ENCODE peak calls at places on chromosomes 3 and 15, in six cellular contexts. X, L, E, B, H and F are unnamed samples.

GRCh38 chr3:162141232-162141631 is 644.6 kb downstream of the OTOL1 start:
- DNase-seq in H (no peak), X (no peak), B (no peak), L (no peak), E (peak), F (no peak)

GRCh38 chr3:15361494-15362214 is 29.3 kb upstream of the SH3BP5 start:
- DNase-seq in L (peak), H (no peak), B (no peak), X (no peak), E (peak), F (no peak)

GRCh38 chr3:39668420-39668819 is 141.0 kb upstream of the MYRIP start:
- DNase-seq in H (peak), X (peak), B (no peak), L (no peak), E (peak), F (peak)

GRCh38 chr3:171175840-171176239 is 149.3 kb upstream of the SLC2A2 start:
- DNase-seq in H (no peak), X (no peak), L (no peak), E (peak), B (no peak), F (no peak)

GRCh38 chr3:107217161-107217560 is 160.1 kb upstream of the CCDC54 start:
- DNase-seq in L (no peak), X (no peak), E (peak), H (peak), B (no peak), F (no peak)

GRCh38 chr3:71776543-71776942 is 8.4 kb downstream of the PROK2 start:
- DNase-seq in E (no peak), H (no peak), L (no peak), X (no peak), B (no peak), F (no peak)

GRCh38 chr3:112689385-112689784 is 48.4 kb upstream of the CCDC80 start:
- DNase-seq in E (no peak), X (no peak), B (no peak), L (no peak), H (no peak), F (no peak)

GRCh38 chr3:17054301-17054700 is 169.5 kb downstream of the PLCL2 start:
- DNase-seq in B (no peak), H (no peak), X (no peak), E (no peak), L (no peak), F (no peak)

GRCh38 chr15:99863527-99864198 is 130.4 kb upstream of the LYSMD4 start:
- DNase-seq in E (peak), X (no peak), L (no peak), B (no peak), H (no peak), F (no peak)

GRCh38 chr3:119298565-119298941 is 4.4 kb downstream of the ARHGAP31 start:
- DNase-seq in B (no peak), L (no peak), H (no peak), X (no peak), E (no peak), F (no peak)

GRCh38 chr3:37855363-37855970 is 6.2 kb upstream of the CTDSPL start:
- DNase-seq in L (peak), H (peak), E (peak), B (no peak), X (peak), F (peak)

GRCh38 chr3:87035339-87035738 is 44.4 kb upstream of the VGLL3 start:
- DNase-seq in H (no peak), L (no peak), B (no peak), E (no peak), X (no peak), F (no peak)

GRCh38 chr3:145015243-145015642 is 1043.6 kb downstream of the DIPK2A start:
- DNase-seq in H (no peak), E (peak), L (no peak), X (peak), B (no peak), F (no peak)

GRCh38 chr3:49714728-49715550 is 4.5 kb downstream of the AMIGO3 start:
- DNase-seq in B (no peak), X (no peak), L (no peak), H (no peak), E (no peak), F (no peak)

GRCh38 chr3:36679384-36680200 is 84.8 kb downstream of the DCLK3 start:
- DNase-seq in H (peak), B (no peak), X (peak), L (no peak), E (peak), F (peak)

GRCh38 chr3:877001-877400 is 215.8 kb upstream of the CNTN6 start:
- DNase-seq in X (peak), L (no peak), B (no peak), E (no peak), H (no peak), F (no peak)

GRCh38 chr3:48013288-48013980 is 2.8 kb downstream of the MAP4 start:
- DNase-seq in L (peak), X (no peak), B (no peak), E (peak), H (peak), F (no peak)

GRCh38 chr3:181292984-181293383 is 303.4 kb upstream of the DNAJC19 start:
- DNase-seq in B (no peak), L (no peak), E (peak), X (no peak), H (no peak), F (no peak)

GRCh38 chr15:68379759-68380290 is 52.1 kb downstream of the ITGA11 start:
- DNase-seq in L (no peak), H (no peak), X (no peak), B (no peak), E (peak), F (no peak)

GRCh38 chr15:61871926-61872522 is 188.2 kb downstream of the VPS13C start:
- DNase-seq in H (peak), E (peak), B (no peak), L (peak), X (peak), F (peak)

GRCh38 chr15:30791239-30791638 is 112.5 kb upstream of the FAN1 start:
- DNase-seq in X (no peak), E (no peak), L (no peak), H (no peak), B (no peak), F (no peak)

GRCh38 chr15:98286831-98287230 is 326.3 kb downstream of the ARRDC4 start:
- DNase-seq in H (no peak), X (no peak), B (no peak), L (no peak), E (no peak), F (no peak)

GRCh38 chr15:31464216-31465082 is 137.8 kb downstream of the KLF13 start:
- DNase-seq in E (no peak), H (no peak), B (no peak), L (no peak), X (no peak), F (no peak)

GRCh38 chr3:148453764-148454163 is 243.9 kb upstream of the AGTR1 start:
- DNase-seq in E (no peak), B (no peak), L (no peak), H (no peak), X (no peak), F (no peak)

GRCh38 chr3:128011140-128011539 is 41.1 kb upstream of the SEC61A1 start:
- DNase-seq in L (no peak), B (no peak), H (peak), E (peak), X (no peak), F (peak)

GRCh38 chr15:44535509-44536297 is 1.2 kb upstream of the EIF3J start:
- DNase-seq in X (no peak), H (no peak), L (peak), E (no peak), B (no peak), F (no peak)

GRCh38 chr3:52399131-52399530 is 45.8 kb downstream of the SEMA3G start:
- DNase-seq in H (no peak), B (no peak), X (no peak), E (no peak), L (no peak), F (no peak)

GRCh38 chr3:42936157-42936981 is 30.4 kb downstream of the ZNF662 start:
- DNase-seq in X (no peak), L (no peak), H (no peak), B (peak), E (peak), F (no peak)

GRCh38 chr15:52171807-52172206 is 19.4 kb downstream of the GNB5 start:
- DNase-seq in H (no peak), X (no peak), L (no peak), B (no peak), E (no peak), F (no peak)

GRCh38 chr3:56115698-56116097 is 352.6 kb downstream of the ERC2 start:
- DNase-seq in L (no peak), B (no peak), X (no peak), H (no peak), E (no peak), F (no peak)

GRCh38 chr3:57140894-57141293 is 24.3 kb downstream of the IL17RD start:
- DNase-seq in E (no peak), L (no peak), B (no peak), H (no peak), X (no peak), F (no peak)

GRCh38 chr3:187802928-187803259 is 57.6 kb upstream of the BCL6 start:
- DNase-seq in X (no peak), H (no peak), E (no peak), B (no peak), L (peak), F (no peak)

GRCh38 chr3:133490468-133491351 is 82.8 kb upstream of the CDV3 start:
- DNase-seq in E (no peak), L (peak), X (no peak), B (no peak), H (no peak), F (no peak)

GRCh38 chr3:138371070-138371950 is 22.9 kb downstream of the MRAS start:
- DNase-seq in H (no peak), B (no peak), E (no peak), X (no peak), L (no peak), F (no peak)

GRCh38 chr15:28994142-28994829 is 108.5 kb downstream of the APBA2 start:
- DNase-seq in X (no peak), E (no peak), H (no peak), B (no peak), L (no peak), F (no peak)

GRCh38 chr3:195884691-195885035 is 23.7 kb downstream of the TNK2 start:
- DNase-seq in X (no peak), E (no peak), B (no peak), L (no peak), H (no peak), F (no peak)

GRCh38 chr3:159077860-159078259 is 276.0 kb downstream of the MFSD1 start:
- DNase-seq in H (no peak), X (no peak), B (no peak), E (peak), L (no peak), F (no peak)

GRCh38 chr3:122996038-122996580 is 31.5 kb downstream of the SEMA5B start:
- DNase-seq in B (no peak), L (no peak), H (no peak), X (no peak), E (no peak), F (no peak)

GRCh38 chr3:41690766-41691563 is 270.9 kb downstream of the ULK4 start:
- DNase-seq in E (no peak), B (peak), L (no peak), H (no peak), X (peak), F (no peak)

GRCh38 chr15:63573533-63573932 is 23.7 kb upstream of the FBXL22 start:
- DNase-seq in B (no peak), X (no peak), E (peak), L (no peak), H (no peak), F (no peak)